ENCODE peak calls at places on chromosomes 4 and X, in ten cellular contexts. One of them, this sample, is unnamed.

GRCh38 chrX:130174051-130174704 is 2.4 kb downstream of the RAB33A start:
- DNase-seq in upper lobe of left lung: no peak
- DNase-seq in progenitor cell of endocrine pancreas: no peak
- DNase-seq in GM23338: no peak
- DNase-seq in RWPE1: no peak
- DNase-seq in coronary artery: no peak
- DNase-seq in HFF-Myc: no peak
- DNase-seq in AG09309: peak
- DNase-seq in right lobe of liver: no peak
- DNase-seq in B cell: no peak
- DNase-seq in this sample: no peak

GRCh38 chr4:138898282-138898681 is 117.3 kb upstream of the NOCT start:
- DNase-seq in upper lobe of left lung: no peak
- DNase-seq in progenitor cell of endocrine pancreas: no peak
- DNase-seq in GM23338: no peak
- DNase-seq in RWPE1: no peak
- DNase-seq in coronary artery: no peak
- DNase-seq in HFF-Myc: no peak
- DNase-seq in AG09309: no peak
- DNase-seq in right lobe of liver: no peak
- DNase-seq in B cell: no peak
- DNase-seq in this sample: no peak

GRCh38 chr4:4981827-4982226 is 37.4 kb downstream of the CYTL1 start:
- DNase-seq in upper lobe of left lung: no peak
- DNase-seq in progenitor cell of endocrine pancreas: no peak
- DNase-seq in GM23338: no peak
- DNase-seq in RWPE1: no peak
- DNase-seq in coronary artery: no peak
- DNase-seq in HFF-Myc: no peak
- DNase-seq in AG09309: no peak
- DNase-seq in right lobe of liver: no peak
- DNase-seq in B cell: no peak
- DNase-seq in this sample: no peak

GRCh38 chr4:153556441-153556815 is 90.3 kb downstream of the TMEM131L start:
- DNase-seq in upper lobe of left lung: no peak
- DNase-seq in progenitor cell of endocrine pancreas: no peak
- DNase-seq in GM23338: no peak
- DNase-seq in RWPE1: no peak
- DNase-seq in coronary artery: no peak
- DNase-seq in HFF-Myc: no peak
- DNase-seq in AG09309: no peak
- DNase-seq in right lobe of liver: no peak
- DNase-seq in B cell: no peak
- DNase-seq in this sample: no peak

GRCh38 chr4:149345424-149345823 is 470.2 kb downstream of the IQCM start:
- DNase-seq in upper lobe of left lung: no peak
- DNase-seq in progenitor cell of endocrine pancreas: no peak
- DNase-seq in GM23338: no peak
- DNase-seq in RWPE1: peak
- DNase-seq in coronary artery: no peak
- DNase-seq in HFF-Myc: no peak
- DNase-seq in AG09309: no peak
- DNase-seq in right lobe of liver: no peak
- DNase-seq in B cell: no peak
- DNase-seq in this sample: no peak

GRCh38 chr4:112735474-112735951 is 98.6 kb downstream of the LARP7 start:
- DNase-seq in upper lobe of left lung: no peak
- DNase-seq in progenitor cell of endocrine pancreas: no peak
- DNase-seq in GM23338: no peak
- DNase-seq in RWPE1: no peak
- DNase-seq in coronary artery: no peak
- DNase-seq in HFF-Myc: no peak
- DNase-seq in AG09309: no peak
- DNase-seq in right lobe of liver: no peak
- DNase-seq in B cell: no peak
- DNase-seq in this sample: peak

GRCh38 chrX:110341189-110342035 is 17.2 kb upstream of the RTL9 start:
- DNase-seq in upper lobe of left lung: no peak
- DNase-seq in progenitor cell of endocrine pancreas: no peak
- DNase-seq in GM23338: no peak
- DNase-seq in RWPE1: peak
- DNase-seq in coronary artery: no peak
- DNase-seq in HFF-Myc: peak
- DNase-seq in AG09309: peak
- DNase-seq in right lobe of liver: no peak
- DNase-seq in B cell: no peak
- DNase-seq in this sample: peak

GRCh38 chr4:144582105-144582850 is 63.7 kb upstream of the HHIP start:
- DNase-seq in upper lobe of left lung: no peak
- DNase-seq in progenitor cell of endocrine pancreas: no peak
- DNase-seq in GM23338: no peak
- DNase-seq in RWPE1: peak
- DNase-seq in coronary artery: no peak
- DNase-seq in HFF-Myc: no peak
- DNase-seq in AG09309: no peak
- DNase-seq in right lobe of liver: no peak
- DNase-seq in B cell: no peak
- DNase-seq in this sample: no peak

GRCh38 chr4:100657187-100657586 is 139.4 kb upstream of the EMCN start:
- DNase-seq in upper lobe of left lung: no peak
- DNase-seq in progenitor cell of endocrine pancreas: no peak
- DNase-seq in GM23338: no peak
- DNase-seq in RWPE1: no peak
- DNase-seq in coronary artery: no peak
- DNase-seq in HFF-Myc: no peak
- DNase-seq in AG09309: no peak
- DNase-seq in right lobe of liver: no peak
- DNase-seq in B cell: no peak
- DNase-seq in this sample: no peak

GRCh38 chrX:17525266-17525665 is 150.3 kb downstream of the NHS start:
- DNase-seq in upper lobe of left lung: no peak
- DNase-seq in progenitor cell of endocrine pancreas: no peak
- DNase-seq in GM23338: no peak
- DNase-seq in RWPE1: no peak
- DNase-seq in coronary artery: no peak
- DNase-seq in HFF-Myc: no peak
- DNase-seq in AG09309: no peak
- DNase-seq in right lobe of liver: no peak
- DNase-seq in B cell: no peak
- DNase-seq in this sample: no peak

GRCh38 chrX:53421125-53421524 is 1.3 kb downstream of the SMC1A start:
- DNase-seq in upper lobe of left lung: no peak
- DNase-seq in progenitor cell of endocrine pancreas: no peak
- DNase-seq in GM23338: no peak
- DNase-seq in RWPE1: no peak
- DNase-seq in coronary artery: no peak
- DNase-seq in HFF-Myc: no peak
- DNase-seq in AG09309: no peak
- DNase-seq in right lobe of liver: no peak
- DNase-seq in B cell: no peak
- DNase-seq in this sample: no peak

GRCh38 chr4:96525901-96526300 is 686.0 kb downstream of the PDHA2 start:
- DNase-seq in upper lobe of left lung: no peak
- DNase-seq in progenitor cell of endocrine pancreas: no peak
- DNase-seq in GM23338: no peak
- DNase-seq in RWPE1: no peak
- DNase-seq in coronary artery: no peak
- DNase-seq in HFF-Myc: no peak
- DNase-seq in AG09309: no peak
- DNase-seq in right lobe of liver: no peak
- DNase-seq in B cell: no peak
- DNase-seq in this sample: no peak

GRCh38 chr4:26406346-26406975 is 83.8 kb downstream of the CCKAR start:
- DNase-seq in upper lobe of left lung: no peak
- DNase-seq in progenitor cell of endocrine pancreas: no peak
- DNase-seq in GM23338: peak
- DNase-seq in RWPE1: no peak
- DNase-seq in coronary artery: no peak
- DNase-seq in HFF-Myc: no peak
- DNase-seq in AG09309: no peak
- DNase-seq in right lobe of liver: no peak
- DNase-seq in B cell: no peak
- DNase-seq in this sample: no peak

GRCh38 chr4:6688879-6689505 is 4.7 kb upstream of the S100P start:
- DNase-seq in upper lobe of left lung: no peak
- DNase-seq in progenitor cell of endocrine pancreas: peak
- DNase-seq in GM23338: peak
- DNase-seq in RWPE1: peak
- DNase-seq in coronary artery: no peak
- DNase-seq in HFF-Myc: peak
- DNase-seq in AG09309: peak
- DNase-seq in right lobe of liver: peak
- DNase-seq in B cell: no peak
- DNase-seq in this sample: peak

GRCh38 chrX:153372949-153373348 is 28.2 kb downstream of the PNMA6E start:
- DNase-seq in upper lobe of left lung: no peak
- DNase-seq in progenitor cell of endocrine pancreas: no peak
- DNase-seq in GM23338: no peak
- DNase-seq in RWPE1: no peak
- DNase-seq in coronary artery: peak
- DNase-seq in HFF-Myc: no peak
- DNase-seq in AG09309: no peak
- DNase-seq in right lobe of liver: no peak
- DNase-seq in B cell: no peak
- DNase-seq in this sample: no peak

GRCh38 chrX:153377727-153378126 is 23.4 kb downstream of the PNMA6E start:
- DNase-seq in upper lobe of left lung: no peak
- DNase-seq in progenitor cell of endocrine pancreas: no peak
- DNase-seq in GM23338: no peak
- DNase-seq in RWPE1: no peak
- DNase-seq in coronary artery: no peak
- DNase-seq in HFF-Myc: no peak
- DNase-seq in AG09309: no peak
- DNase-seq in right lobe of liver: no peak
- DNase-seq in B cell: no peak
- DNase-seq in this sample: no peak

GRCh38 chrX:153371256-153371655 is 29.9 kb downstream of the PNMA6E start:
- DNase-seq in upper lobe of left lung: no peak
- DNase-seq in progenitor cell of endocrine pancreas: no peak
- DNase-seq in GM23338: no peak
- DNase-seq in RWPE1: no peak
- DNase-seq in coronary artery: no peak
- DNase-seq in HFF-Myc: no peak
- DNase-seq in AG09309: no peak
- DNase-seq in right lobe of liver: no peak
- DNase-seq in B cell: no peak
- DNase-seq in this sample: no peak

GRCh38 chrX:153375571-153375970 is 25.6 kb downstream of the PNMA6E start:
- DNase-seq in upper lobe of left lung: no peak
- DNase-seq in progenitor cell of endocrine pancreas: no peak
- DNase-seq in GM23338: no peak
- DNase-seq in RWPE1: no peak
- DNase-seq in coronary artery: no peak
- DNase-seq in HFF-Myc: no peak
- DNase-seq in AG09309: no peak
- DNase-seq in right lobe of liver: no peak
- DNase-seq in B cell: no peak
- DNase-seq in this sample: no peak

GRCh38 chrX:153374426-153374825 is 26.7 kb downstream of the PNMA6E start:
- DNase-seq in upper lobe of left lung: no peak
- DNase-seq in progenitor cell of endocrine pancreas: no peak
- DNase-seq in GM23338: no peak
- DNase-seq in RWPE1: no peak
- DNase-seq in coronary artery: peak
- DNase-seq in HFF-Myc: no peak
- DNase-seq in AG09309: no peak
- DNase-seq in right lobe of liver: no peak
- DNase-seq in B cell: no peak
- DNase-seq in this sample: no peak
- TF ChIP-seq CTCF in upper lobe of left lung: no peak
- TF ChIP-seq CTCF in progenitor cell of endocrine pancreas: no peak
- TF ChIP-seq CTCF in GM23338: peak
- TF ChIP-seq CTCF in RWPE1: no peak
- TF ChIP-seq CTCF in coronary artery: no peak
- TF ChIP-seq CTCF in HFF-Myc: no peak
- TF ChIP-seq CTCF in AG09309: no peak
- TF ChIP-seq CTCF in right lobe of liver: no peak
- TF ChIP-seq CTCF in B cell: no peak
- TF ChIP-seq CTCF in this sample: no peak

DNA sequence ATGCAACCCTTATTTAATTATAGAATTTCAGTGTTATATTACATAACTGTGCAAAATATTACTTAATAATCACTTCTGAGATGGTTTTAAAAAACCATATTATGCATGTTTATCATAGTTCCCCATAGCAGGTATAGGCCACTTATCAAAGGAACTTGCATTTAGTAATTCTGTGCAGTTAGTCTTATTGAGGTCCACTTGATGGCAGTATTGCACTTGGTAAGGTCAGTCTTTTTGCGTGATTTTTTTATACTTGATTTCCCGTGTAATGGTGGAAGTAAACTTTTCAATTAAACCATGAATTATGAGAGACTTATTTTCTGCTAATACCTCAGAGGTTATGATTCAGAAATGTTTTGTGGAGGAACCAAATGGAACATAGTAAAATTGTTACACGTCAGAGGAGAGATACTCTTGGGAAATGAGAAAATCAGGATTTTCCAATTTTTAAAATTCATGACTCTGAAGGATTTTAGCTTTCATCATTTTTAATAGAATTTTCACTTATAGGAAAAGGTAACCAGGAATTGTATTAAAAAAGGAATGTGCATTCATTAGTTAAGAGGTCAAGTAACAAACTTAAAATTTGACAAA is 230.0 kb downstream of the CCSER1 start:
- DNase-seq in upper lobe of left lung: no peak
- DNase-seq in progenitor cell of endocrine pancreas: no peak
- DNase-seq in GM23338: peak
- DNase-seq in RWPE1: peak
- DNase-seq in coronary artery: no peak
- DNase-seq in HFF-Myc: peak
- DNase-seq in AG09309: peak
- DNase-seq in right lobe of liver: no peak
- DNase-seq in B cell: no peak
- DNase-seq in this sample: peak
- TF ChIP-seq CTCF in upper lobe of left lung: no peak
- TF ChIP-seq CTCF in progenitor cell of endocrine pancreas: peak
- TF ChIP-seq CTCF in GM23338: peak
- TF ChIP-seq CTCF in RWPE1: peak
- TF ChIP-seq CTCF in coronary artery: no peak
- TF ChIP-seq CTCF in HFF-Myc: peak
- TF ChIP-seq CTCF in AG09309: no peak
- TF ChIP-seq CTCF in right lobe of liver: peak
- TF ChIP-seq CTCF in B cell: peak
- TF ChIP-seq CTCF in this sample: no peak

GRCh38 chrX:83771664-83772063 is 89.3 kb upstream of the CYLC1 start:
- DNase-seq in upper lobe of left lung: no peak
- DNase-seq in progenitor cell of endocrine pancreas: no peak
- DNase-seq in GM23338: peak
- DNase-seq in RWPE1: no peak
- DNase-seq in coronary artery: no peak
- DNase-seq in HFF-Myc: no peak
- DNase-seq in AG09309: no peak
- DNase-seq in right lobe of liver: no peak
- DNase-seq in B cell: no peak
- DNase-seq in this sample: no peak
- TF ChIP-seq CTCF in upper lobe of left lung: no peak
- TF ChIP-seq CTCF in progenitor cell of endocrine pancreas: peak
- TF ChIP-seq CTCF in GM23338: peak
- TF ChIP-seq CTCF in RWPE1: no peak
- TF ChIP-seq CTCF in coronary artery: no peak
- TF ChIP-seq CTCF in HFF-Myc: no peak
- TF ChIP-seq CTCF in AG09309: no peak
- TF ChIP-seq CTCF in right lobe of liver: no peak
- TF ChIP-seq CTCF in B cell: no peak
- TF ChIP-seq CTCF in this sample: no peak

GRCh38 chr4:92735025-92735665 is 431.4 kb downstream of the GRID2 start:
- DNase-seq in upper lobe of left lung: no peak
- DNase-seq in progenitor cell of endocrine pancreas: no peak
- DNase-seq in GM23338: no peak
- DNase-seq in RWPE1: no peak
- DNase-seq in coronary artery: no peak
- DNase-seq in HFF-Myc: no peak
- DNase-seq in AG09309: no peak
- DNase-seq in right lobe of liver: no peak
- DNase-seq in B cell: no peak
- DNase-seq in this sample: no peak
- TF ChIP-seq CTCF in upper lobe of left lung: no peak
- TF ChIP-seq CTCF in progenitor cell of endocrine pancreas: peak
- TF ChIP-seq CTCF in GM23338: no peak
- TF ChIP-seq CTCF in RWPE1: no peak
- TF ChIP-seq CTCF in coronary artery: no peak
- TF ChIP-seq CTCF in HFF-Myc: no peak
- TF ChIP-seq CTCF in AG09309: no peak
- TF ChIP-seq CTCF in right lobe of liver: no peak
- TF ChIP-seq CTCF in B cell: no peak
- TF ChIP-seq CTCF in this sample: no peak